ENCODE peak calls at places on chromosome 9, in five cellular contexts. One of them, this sample, is unnamed.

GRCh38 chr9:129174724-129175514 is 3.1 kb downstream of the IER5L start:
- DNase-seq in fibroblast of lung: peak
- DNase-seq in SK-N-MC: no peak
- DNase-seq in T-helper 9 cell: peak
- DNase-seq in gastrocnemius medialis: peak
- DNase-seq in this sample: no peak

GRCh38 chr9:133342083-133342406 is 5.9 kb downstream of the MED22 start:
- DNase-seq in T-helper 9 cell: no peak
- DNase-seq in fibroblast of lung: no peak
- DNase-seq in gastrocnemius medialis: no peak
- DNase-seq in SK-N-MC: no peak
- DNase-seq in this sample: no peak

GRCh38 chr9:78297672-78297961 is 692 bp downstream of the PSAT1 start:
- DNase-seq in SK-N-MC: no peak
- DNase-seq in T-helper 9 cell: no peak
- DNase-seq in fibroblast of lung: peak
- DNase-seq in gastrocnemius medialis: no peak
- DNase-seq in this sample: no peak

GRCh38 chr9:115117999-115118470 is at the start of gene TNC:
- DNase-seq in T-helper 9 cell: no peak
- DNase-seq in gastrocnemius medialis: no peak
- DNase-seq in fibroblast of lung: peak
- DNase-seq in SK-N-MC: peak
- DNase-seq in this sample: no peak

GRCh38 chr9:77127071-77127470 is 50.3 kb upstream of the VPS13A start:
- DNase-seq in fibroblast of lung: no peak
- DNase-seq in T-helper 9 cell: no peak
- DNase-seq in gastrocnemius medialis: no peak
- DNase-seq in SK-N-MC: no peak
- DNase-seq in this sample: no peak

GRCh38 chr9:97502222-97502983 is 937 bp downstream of the TMOD1 start:
- DNase-seq in fibroblast of lung: no peak
- DNase-seq in gastrocnemius medialis: peak
- DNase-seq in T-helper 9 cell: no peak
- DNase-seq in SK-N-MC: no peak
- DNase-seq in this sample: no peak

GRCh38 chr9:35136866-35137265 is 21.2 kb upstream of the ATOSB start:
- DNase-seq in gastrocnemius medialis: no peak
- DNase-seq in SK-N-MC: no peak
- DNase-seq in fibroblast of lung: no peak
- DNase-seq in T-helper 9 cell: no peak
- DNase-seq in this sample: no peak

GRCh38 chr9:124941689-124942561 is 1.0 kb upstream of the GOLGA1 start:
- DNase-seq in gastrocnemius medialis: no peak
- DNase-seq in fibroblast of lung: peak
- DNase-seq in SK-N-MC: no peak
- DNase-seq in T-helper 9 cell: peak
- DNase-seq in this sample: no peak

GRCh38 chr9:2158111-2158610 is 143.0 kb downstream of the SMARCA2 start:
- DNase-seq in T-helper 9 cell: peak
- DNase-seq in gastrocnemius medialis: peak
- DNase-seq in SK-N-MC: peak
- DNase-seq in fibroblast of lung: peak
- DNase-seq in this sample: no peak

GRCh38 chr9:9914174-9914573 is 698.6 kb downstream of the PTPRD start:
- DNase-seq in T-helper 9 cell: no peak
- DNase-seq in gastrocnemius medialis: no peak
- DNase-seq in fibroblast of lung: no peak
- DNase-seq in SK-N-MC: no peak
- DNase-seq in this sample: no peak

GRCh38 chr9:20225841-20226240 is 396.5 kb downstream of the MLLT3 start:
- DNase-seq in T-helper 9 cell: no peak
- DNase-seq in fibroblast of lung: peak
- DNase-seq in gastrocnemius medialis: no peak
- DNase-seq in SK-N-MC: no peak
- DNase-seq in this sample: no peak

GRCh38 chr9:127489471-127490115 is 38.3 kb downstream of the LRSAM1 start:
- DNase-seq in SK-N-MC: no peak
- DNase-seq in T-helper 9 cell: no peak
- DNase-seq in fibroblast of lung: no peak
- DNase-seq in gastrocnemius medialis: no peak
- DNase-seq in this sample: no peak

GRCh38 chr9:38180631-38181030 is 111.6 kb upstream of the SHB start:
- DNase-seq in T-helper 9 cell: no peak
- DNase-seq in fibroblast of lung: no peak
- DNase-seq in SK-N-MC: no peak
- DNase-seq in gastrocnemius medialis: no peak
- DNase-seq in this sample: no peak

GRCh38 chr9:36207016-36207415 is 16.3 kb downstream of the CLTA start:
- DNase-seq in T-helper 9 cell: no peak
- DNase-seq in gastrocnemius medialis: no peak
- DNase-seq in fibroblast of lung: no peak
- DNase-seq in SK-N-MC: no peak
- DNase-seq in this sample: no peak

GRCh38 chr9:84322830-84323229 is 17.7 kb downstream of the SLC28A3 start:
- DNase-seq in T-helper 9 cell: no peak
- DNase-seq in fibroblast of lung: peak
- DNase-seq in gastrocnemius medialis: no peak
- DNase-seq in SK-N-MC: no peak
- DNase-seq in this sample: no peak

GRCh38 chr9:127790094-127790855 is 4.4 kb downstream of the CDK9 start:
- DNase-seq in gastrocnemius medialis: no peak
- DNase-seq in fibroblast of lung: no peak
- DNase-seq in SK-N-MC: no peak
- DNase-seq in T-helper 9 cell: no peak
- DNase-seq in this sample: no peak

GRCh38 chr9:17005085-17005484 is 129.8 kb upstream of the CNTLN start:
- DNase-seq in T-helper 9 cell: no peak
- DNase-seq in gastrocnemius medialis: no peak
- DNase-seq in fibroblast of lung: peak
- DNase-seq in SK-N-MC: peak
- DNase-seq in this sample: peak

GRCh38 chr9:132049323-132049882 is 30.3 kb downstream of the MED27 start:
- DNase-seq in SK-N-MC: no peak
- DNase-seq in gastrocnemius medialis: peak
- DNase-seq in fibroblast of lung: no peak
- DNase-seq in T-helper 9 cell: no peak
- DNase-seq in this sample: no peak

GRCh38 chr9:88660611-88661010 is 125.6 kb downstream of the NXNL2 start:
- DNase-seq in T-helper 9 cell: no peak
- DNase-seq in gastrocnemius medialis: no peak
- DNase-seq in fibroblast of lung: peak
- DNase-seq in SK-N-MC: no peak
- DNase-seq in this sample: no peak

GRCh38 chr9:127078988-127079387 is 43.4 kb downstream of the ANGPTL2 start:
- DNase-seq in fibroblast of lung: no peak
- DNase-seq in T-helper 9 cell: no peak
- DNase-seq in SK-N-MC: no peak
- DNase-seq in gastrocnemius medialis: no peak
- DNase-seq in this sample: no peak

GRCh38 chr9:98374385-98375051 is 119.1 kb upstream of the TBC1D2 start:
- DNase-seq in fibroblast of lung: peak
- DNase-seq in SK-N-MC: no peak
- DNase-seq in T-helper 9 cell: no peak
- DNase-seq in gastrocnemius medialis: no peak
- DNase-seq in this sample: no peak

GRCh38 chr9:113657765-113658564 is 194.4 kb downstream of the RGS3 start:
- DNase-seq in fibroblast of lung: peak
- DNase-seq in SK-N-MC: peak
- DNase-seq in T-helper 9 cell: peak
- DNase-seq in gastrocnemius medialis: peak
- DNase-seq in this sample: peak

GRCh38 chr9:98665511-98665910 is 43.2 kb downstream of the GABBR2 start:
- DNase-seq in gastrocnemius medialis: no peak
- DNase-seq in T-helper 9 cell: no peak
- DNase-seq in fibroblast of lung: no peak
- DNase-seq in SK-N-MC: no peak
- DNase-seq in this sample: no peak

GRCh38 chr9:81224166-81224858 is 465.0 kb downstream of the TLE1 start:
- DNase-seq in SK-N-MC: no peak
- DNase-seq in fibroblast of lung: no peak
- DNase-seq in gastrocnemius medialis: no peak
- DNase-seq in T-helper 9 cell: no peak
- DNase-seq in this sample: no peak

GRCh38 chr9:16728128-16728505 is 142.4 kb downstream of the BNC2 start:
- DNase-seq in gastrocnemius medialis: no peak
- DNase-seq in fibroblast of lung: peak
- DNase-seq in T-helper 9 cell: no peak
- DNase-seq in SK-N-MC: no peak
- DNase-seq in this sample: no peak

GRCh38 chr9:68978054-68978453 is 35.9 kb downstream of the PRKACG start:
- DNase-seq in fibroblast of lung: no peak
- DNase-seq in T-helper 9 cell: no peak
- DNase-seq in gastrocnemius medialis: no peak
- DNase-seq in SK-N-MC: no peak
- DNase-seq in this sample: no peak

GRCh38 chr9:4970970-4971641 is 14.0 kb upstream of the JAK2 start:
- DNase-seq in T-helper 9 cell: peak
- DNase-seq in gastrocnemius medialis: no peak
- DNase-seq in fibroblast of lung: no peak
- DNase-seq in SK-N-MC: no peak
- DNase-seq in this sample: no peak

GRCh38 chr9:124202447-124202971 is 55.2 kb upstream of the NEK6 start:
- DNase-seq in SK-N-MC: no peak
- DNase-seq in T-helper 9 cell: peak
- DNase-seq in fibroblast of lung: no peak
- DNase-seq in gastrocnemius medialis: no peak
- DNase-seq in this sample: no peak

GRCh38 chr9:86434039-86434726 is 80.0 kb upstream of the TUT7 start:
- DNase-seq in gastrocnemius medialis: peak
- DNase-seq in fibroblast of lung: peak
- DNase-seq in SK-N-MC: peak
- DNase-seq in T-helper 9 cell: no peak
- DNase-seq in this sample: no peak

GRCh38 chr9:4366649-4367330 is 66.9 kb upstream of the GLIS3 start:
- DNase-seq in gastrocnemius medialis: no peak
- DNase-seq in fibroblast of lung: peak
- DNase-seq in T-helper 9 cell: peak
- DNase-seq in SK-N-MC: no peak
- DNase-seq in this sample: no peak

GRCh38 chr9:136896027-136896426 is 9.7 kb downstream of the TRAF2 start:
- DNase-seq in fibroblast of lung: no peak
- DNase-seq in T-helper 9 cell: no peak
- DNase-seq in gastrocnemius medialis: no peak
- DNase-seq in SK-N-MC: no peak
- DNase-seq in this sample: no peak

GRCh38 chr9:138046641-138047301 is 169.2 kb downstream of the CACNA1B start:
- DNase-seq in SK-N-MC: no peak
- DNase-seq in gastrocnemius medialis: no peak
- DNase-seq in T-helper 9 cell: no peak
- DNase-seq in fibroblast of lung: no peak
- DNase-seq in this sample: no peak

GRCh38 chr9:120876842-120877240 is at the start of gene PHF19:
- DNase-seq in fibroblast of lung: peak
- DNase-seq in gastrocnemius medialis: no peak
- DNase-seq in T-helper 9 cell: no peak
- DNase-seq in SK-N-MC: no peak
- DNase-seq in this sample: no peak

GRCh38 chr9:13278023-13278367 is 1.5 kb downstream of the MPDZ start:
- DNase-seq in gastrocnemius medialis: no peak
- DNase-seq in T-helper 9 cell: no peak
- DNase-seq in fibroblast of lung: peak
- DNase-seq in SK-N-MC: no peak
- DNase-seq in this sample: no peak

GRCh38 chr9:69184266-69184665 is 10.2 kb downstream of the TJP2 start:
- DNase-seq in SK-N-MC: no peak
- DNase-seq in gastrocnemius medialis: no peak
- DNase-seq in T-helper 9 cell: no peak
- DNase-seq in fibroblast of lung: no peak
- DNase-seq in this sample: no peak

GRCh38 chr9:85900504-85901201 is 40.3 kb upstream of the NAA35 start:
- DNase-seq in SK-N-MC: no peak
- DNase-seq in gastrocnemius medialis: no peak
- DNase-seq in T-helper 9 cell: peak
- DNase-seq in fibroblast of lung: peak
- DNase-seq in this sample: no peak

GRCh38 chr9:86022687-86023266 is 76.6 kb downstream of the GOLM1 start:
- DNase-seq in gastrocnemius medialis: no peak
- DNase-seq in fibroblast of lung: no peak
- DNase-seq in SK-N-MC: no peak
- DNase-seq in T-helper 9 cell: no peak
- DNase-seq in this sample: no peak

GRCh38 chr9:130298663-130299279 is 33.2 kb downstream of the HMCN2 start:
- DNase-seq in gastrocnemius medialis: no peak
- DNase-seq in T-helper 9 cell: no peak
- DNase-seq in SK-N-MC: no peak
- DNase-seq in fibroblast of lung: no peak
- DNase-seq in this sample: no peak

This sample was measured in NCI-H1436 treated with DMSO at 0.1 percent for 48 hours.